ENCODE peak calls at places on chromosomes 16 and 17, in seven cellular contexts. Y, F, X, A, N, T and S are unnamed samples.

GRCh38 chr16:56866955-56867830 is 2.2 kb downstream of the SLC12A3 start:
- DNase-seq in T (peak; percentile 66), N (peak; percentile 66), A (peak; percentile 43), F (peak; percentile 63), Y (no peak), X (peak; percentile 67), S (peak; percentile 74)

GRCh38 chr17:44350733-44351226 is 5.7 kb downstream of the GRN start:
- DNase-seq in X (peak; percentile 44), Y (no peak), A (no peak), F (peak; percentile 90), N (peak; percentile 96), T (peak; percentile 81), S (peak; percentile 77)

GRCh38 chr17:8124350-8125195 is 667 bp upstream of the HES7 start:
- DNase-seq in A (no peak), Y (no peak), F (peak; percentile 55), T (no peak), X (peak; percentile 36), N (no peak), S (peak; percentile 9)

GRCh38 chr17:33875973-33876372 is 379.1 kb upstream of the CCL2 start:
- DNase-seq in N (no peak), X (no peak), F (no peak), A (no peak), Y (no peak), T (no peak), S (no peak)

GRCh38 chr17:72244494-72244893 is 123.7 kb downstream of the SOX9 start:
- DNase-seq in A (no peak), N (no peak), X (peak; percentile 34), Y (no peak), T (no peak), F (no peak), S (no peak)

GRCh38 chr17:59830846-59831486 is 61.8 kb downstream of the TUBD1 start:
- DNase-seq in T (no peak), A (no peak), X (no peak), F (no peak), N (no peak), Y (no peak), S (no peak)

GRCh38 chr17:29291163-29291752 is 2.7 kb downstream of the NUFIP2 start:
- DNase-seq in F (no peak), Y (no peak), N (peak; percentile 51), A (peak; percentile 48), T (no peak), X (peak; percentile 77), S (peak; percentile 88)

GRCh38 chr16:85606920-85607319 is 6.2 kb upstream of the GSE1 start:
- DNase-seq in Y (no peak), X (no peak), T (no peak), N (no peak), A (no peak), F (no peak), S (no peak)

DNA sequence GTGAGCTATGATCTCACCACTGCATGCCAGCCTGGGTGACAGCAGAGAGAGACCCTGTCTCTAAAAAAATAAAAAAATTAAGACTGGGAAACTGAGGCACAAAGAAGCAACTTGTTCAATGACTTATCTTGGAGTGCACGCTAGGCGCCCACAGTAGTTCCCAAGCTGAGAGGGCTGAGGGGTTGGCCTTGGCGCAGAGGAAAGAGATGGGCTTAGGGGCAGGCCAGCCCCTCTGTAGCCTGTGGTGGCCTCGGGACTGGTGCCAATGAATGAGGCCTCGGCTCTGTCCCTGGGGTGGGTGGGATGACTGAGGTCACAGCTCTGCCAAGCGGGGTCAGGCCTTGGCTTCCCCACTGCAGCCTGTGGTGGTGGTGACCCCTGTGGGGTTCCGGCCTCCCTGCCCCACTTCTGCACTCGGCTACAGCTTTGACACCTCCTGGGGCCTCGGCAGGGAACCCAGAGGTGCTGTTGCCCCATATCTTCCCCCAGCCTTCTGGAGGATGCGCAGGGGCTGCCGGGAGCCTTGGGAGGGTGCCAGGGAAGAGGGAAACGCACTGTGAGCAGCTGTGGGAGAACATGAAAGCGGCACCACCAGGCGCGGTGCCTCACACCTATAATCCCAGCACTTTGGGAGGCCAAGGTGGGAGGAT is 46.0 kb downstream of the BEAN1 start:
- DNase-seq in A (no peak), N (no peak), X (no peak), F (no peak), T (no peak), Y (no peak), S (no peak)
- TF ChIP-seq CTCF in A (no peak), N (no peak), X (no peak), F (no peak), T (no peak), Y (no peak), S (no peak)

DNA sequence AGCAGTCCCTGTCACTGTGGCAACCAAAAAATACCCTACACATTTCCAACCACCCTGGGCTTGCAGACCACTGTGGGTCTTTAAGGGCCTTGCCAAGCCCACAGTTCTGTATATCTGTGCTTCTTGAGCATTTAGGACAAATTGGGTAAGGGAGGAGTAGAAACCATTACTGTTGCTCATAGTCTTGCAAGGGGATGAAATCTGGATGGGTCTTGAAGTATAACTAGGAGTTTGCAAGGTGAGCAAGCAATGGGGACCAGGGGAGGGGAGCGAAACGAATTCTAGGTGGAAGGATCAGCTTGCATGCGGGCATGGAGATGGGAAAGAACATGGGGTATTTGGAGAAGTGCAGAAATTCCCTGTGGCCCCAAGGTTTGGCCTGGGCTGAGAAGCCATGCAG is 202.9 kb downstream of the RAB11FIP4 start:
- DNase-seq in F (no peak), N (no peak), X (no peak), T (no peak), A (no peak), Y (no peak), S (no peak)
- TF ChIP-seq POLR2A in F (no peak), N (no peak), X (no peak), T (no peak), A (no peak), Y (no peak), S (no peak)

GRCh38 chr16:10597184-10597583 is 16.8 kb upstream of the EMP2 start:
- DNase-seq in A (no peak), Y (no peak), N (no peak), T (no peak), F (no peak), X (no peak), S (peak; percentile 33)

GRCh38 chr16:10598157-10598556 is 17.8 kb upstream of the EMP2 start:
- DNase-seq in Y (no peak), X (no peak), A (no peak), N (no peak), F (no peak), T (no peak), S (no peak)

GRCh38 chr16:10601444-10602401 is 21.3 kb upstream of the EMP2 start:
- DNase-seq in X (no peak), N (no peak), A (no peak), T (no peak), F (no peak), Y (peak; percentile 55), S (no peak)

GRCh38 chr16:10600792-10601443 is 20.5 kb upstream of the EMP2 start:
- DNase-seq in T (no peak), X (peak; percentile 38), N (no peak), A (no peak), Y (no peak), F (no peak), S (peak; percentile 37)

GRCh38 chr16:10599626-10600025 is 19.2 kb upstream of the EMP2 start:
- DNase-seq in T (no peak), Y (no peak), F (no peak), N (no peak), X (no peak), A (no peak), S (no peak)
- H3K4me3 ChIP-seq in T (no peak overlapping the region), Y (no peak overlapping the region), F (no peak overlapping the region), N (no peak overlapping the region), X (no peak overlapping the region), A (no peak overlapping the region), S (no peak overlapping the region)

GRCh38 chr17:36616391-36617029 is 15.1 kb downstream of the MRM1 start:
- DNase-seq in X (no peak), T (no peak), Y (no peak), F (no peak), A (no peak), N (no peak), S (no peak)

GRCh38 chr17:36614974-36615373 is 13.6 kb downstream of the MRM1 start:
- DNase-seq in N (no peak), F (no peak), Y (no peak), A (no peak), T (no peak), X (no peak), S (no peak)

GRCh38 chr17:36611345-36612072 is 10.1 kb downstream of the MRM1 start:
- DNase-seq in A (no peak), F (no peak), Y (no peak), X (peak; percentile 85), T (no peak), N (no peak), S (no peak)

GRCh38 chr17:36612323-36612722 is 10.9 kb downstream of the MRM1 start:
- DNase-seq in F (no peak), N (no peak), X (no peak), Y (no peak), A (no peak), T (no peak), S (no peak)

GRCh38 chr17:36614081-36614480 is 12.7 kb downstream of the MRM1 start:
- DNase-seq in A (no peak), T (no peak), Y (no peak), N (no peak), X (no peak), F (no peak), S (no peak)
- TF ChIP-seq CTCF in A (no peak), T (no peak), Y (no peak), N (no peak), X (no peak), F (no peak), S (no peak)

GRCh38 chr17:63694229-63694973 is 5.5 kb downstream of the LIMD2 start:
- DNase-seq in N (no peak), F (no peak), A (no peak), X (no peak), Y (no peak), T (no peak), S (peak; percentile 52)

GRCh38 chr17:63694974-63695773 is 4.8 kb downstream of the LIMD2 start:
- DNase-seq in X (no peak), T (no peak), F (no peak), Y (no peak), N (no peak), A (no peak), S (peak; percentile 39)

GRCh38 chr17:63695889-63696288 is 4.0 kb downstream of the LIMD2 start:
- DNase-seq in T (no peak), X (no peak), Y (no peak), A (no peak), N (no peak), F (no peak), S (peak; percentile 22)

GRCh38 chr17:63692195-63692816 is 7.6 kb downstream of the LIMD2 start:
- DNase-seq in N (no peak), X (no peak), A (no peak), F (no peak), Y (no peak), T (no peak), S (no peak)

GRCh38 chr17:63693411-63694113 is 6.4 kb downstream of the LIMD2 start:
- DNase-seq in X (no peak), A (no peak), T (no peak), F (no peak), Y (no peak), N (no peak), S (no peak)
- TF ChIP-seq POLR2A in X (no peak), A (no peak), T (no peak), F (no peak), Y (no peak), N (no peak), S (no peak)